ENCODE peak calls at places on chromosome 9, in eight cellular contexts. One of them, this sample, is unnamed.

GRCh38 chr9:121567142-121568100 is 67.8 kb upstream of the GGTA1 start:
- DNase-seq in activated CD4-positive, alpha-beta T cell treated with anti-CD3 and anti-CD28 coated beads for 48 hours: no peak
- DNase-seq in NCI-H2107: no peak
- DNase-seq in suprapubic skin: no peak
- DNase-seq in H9: no peak
- DNase-seq in cardiac fibroblast: no peak
- DNase-seq in HCT116: no peak
- DNase-seq in T-helper 1 cell: no peak
- DNase-seq in this sample: no peak

GRCh38 chr9:136105398-136106135 is 10.5 kb upstream of the NACC2 start:
- DNase-seq in activated CD4-positive, alpha-beta T cell treated with anti-CD3 and anti-CD28 coated beads for 48 hours: no peak
- DNase-seq in NCI-H2107: no peak
- DNase-seq in suprapubic skin: no peak
- DNase-seq in H9: peak; percentile 35
- DNase-seq in cardiac fibroblast: peak; percentile 39
- DNase-seq in HCT116: no peak
- DNase-seq in T-helper 1 cell: no peak
- DNase-seq in this sample: no peak

GRCh38 chr9:16003785-16004184 is 450.9 kb downstream of the CCDC171 start:
- DNase-seq in activated CD4-positive, alpha-beta T cell treated with anti-CD3 and anti-CD28 coated beads for 48 hours: no peak
- DNase-seq in NCI-H2107: peak; percentile 64
- DNase-seq in suprapubic skin: no peak
- DNase-seq in H9: no peak
- DNase-seq in cardiac fibroblast: no peak
- DNase-seq in HCT116: no peak
- DNase-seq in T-helper 1 cell: no peak
- DNase-seq in this sample: peak; percentile 97

GRCh38 chr9:68834931-68835520 is 130.0 kb downstream of the PIP5K1B start:
- DNase-seq in activated CD4-positive, alpha-beta T cell treated with anti-CD3 and anti-CD28 coated beads for 48 hours: no peak
- DNase-seq in NCI-H2107: no peak
- DNase-seq in suprapubic skin: no peak
- DNase-seq in H9: no peak
- DNase-seq in cardiac fibroblast: no peak
- DNase-seq in HCT116: no peak
- DNase-seq in T-helper 1 cell: no peak
- DNase-seq in this sample: no peak

GRCh38 chr9:123637596-123637939 is 281.6 kb downstream of the CRB2 start:
- DNase-seq in activated CD4-positive, alpha-beta T cell treated with anti-CD3 and anti-CD28 coated beads for 48 hours: no peak
- DNase-seq in NCI-H2107: no peak
- DNase-seq in suprapubic skin: no peak
- DNase-seq in H9: no peak
- DNase-seq in cardiac fibroblast: peak; percentile 45
- DNase-seq in HCT116: no peak
- DNase-seq in T-helper 1 cell: no peak
- DNase-seq in this sample: no peak

GRCh38 chr9:14097215-14097614 is 216.7 kb downstream of the NFIB start:
- DNase-seq in activated CD4-positive, alpha-beta T cell treated with anti-CD3 and anti-CD28 coated beads for 48 hours: no peak
- DNase-seq in NCI-H2107: no peak
- DNase-seq in suprapubic skin: no peak
- DNase-seq in H9: no peak
- DNase-seq in cardiac fibroblast: peak; percentile 86
- DNase-seq in HCT116: no peak
- DNase-seq in T-helper 1 cell: no peak
- DNase-seq in this sample: no peak

GRCh38 chr9:108776920-108777650 is 78.7 kb downstream of the ACTL7B start:
- DNase-seq in activated CD4-positive, alpha-beta T cell treated with anti-CD3 and anti-CD28 coated beads for 48 hours: no peak
- DNase-seq in NCI-H2107: no peak
- DNase-seq in suprapubic skin: no peak
- DNase-seq in H9: no peak
- DNase-seq in cardiac fibroblast: peak; percentile 78
- DNase-seq in HCT116: no peak
- DNase-seq in T-helper 1 cell: no peak
- DNase-seq in this sample: peak; percentile 4

GRCh38 chr9:89602978-89603628 is 1.7 kb upstream of the GADD45G start:
- DNase-seq in activated CD4-positive, alpha-beta T cell treated with anti-CD3 and anti-CD28 coated beads for 48 hours: peak; percentile 94
- DNase-seq in NCI-H2107: peak; percentile 90
- DNase-seq in suprapubic skin: peak; percentile 91
- DNase-seq in H9: peak; percentile 94
- DNase-seq in cardiac fibroblast: peak; percentile 88
- DNase-seq in HCT116: peak; percentile 74
- DNase-seq in T-helper 1 cell: peak; percentile 79
- DNase-seq in this sample: peak; percentile 94

GRCh38 chr9:129276486-129277260 is 98.6 kb upstream of the IER5L start:
- DNase-seq in activated CD4-positive, alpha-beta T cell treated with anti-CD3 and anti-CD28 coated beads for 48 hours: no peak
- DNase-seq in NCI-H2107: no peak
- DNase-seq in suprapubic skin: no peak
- DNase-seq in H9: peak; percentile 71
- DNase-seq in cardiac fibroblast: no peak
- DNase-seq in HCT116: no peak
- DNase-seq in T-helper 1 cell: no peak
- DNase-seq in this sample: no peak

GRCh38 chr9:129270205-129270604 is 92.1 kb upstream of the IER5L start:
- DNase-seq in activated CD4-positive, alpha-beta T cell treated with anti-CD3 and anti-CD28 coated beads for 48 hours: peak; percentile 69
- DNase-seq in NCI-H2107: no peak
- DNase-seq in suprapubic skin: no peak
- DNase-seq in H9: no peak
- DNase-seq in cardiac fibroblast: no peak
- DNase-seq in HCT116: no peak
- DNase-seq in T-helper 1 cell: no peak
- DNase-seq in this sample: no peak

GRCh38 chr9:127121628-127122175 is 733 bp downstream of the ANGPTL2 start:
- DNase-seq in activated CD4-positive, alpha-beta T cell treated with anti-CD3 and anti-CD28 coated beads for 48 hours: no peak
- DNase-seq in NCI-H2107: no peak
- DNase-seq in suprapubic skin: no peak
- DNase-seq in H9: peak; percentile 46
- DNase-seq in cardiac fibroblast: peak; percentile 46
- DNase-seq in HCT116: no peak
- DNase-seq in T-helper 1 cell: no peak
- DNase-seq in this sample: no peak

This sample was measured in NCI-H1092 treated with DMSO at 0.1 percent for 48 hours.